ENCODE peak calls at places on chromosomes 6 and 20, in ten cellular contexts. One of them, this sample, is unnamed.

GRCh38 chr6:10266061-10266460 is 148.8 kb downstream of the TFAP2A start:
- DNase-seq in GM23338: no peak
- DNase-seq in epithelial cell of esophagus: peak; percentile 84
- DNase-seq in HFF-Myc: no peak
- DNase-seq in right lobe of liver: no peak
- DNase-seq in lower lobe of right lung: no peak
- DNase-seq in fibroblast of lung: peak; percentile 36
- DNase-seq in left ventricle myocardium inferior: no peak
- DNase-seq in IMR-90: no peak
- DNase-seq in HCT116: no peak
- DNase-seq in this sample: no peak

GRCh38 chr6:53300656-53301551 is 47.8 kb downstream of the ELOVL5 start:
- DNase-seq in left ventricle myocardium inferior: peak; percentile 24
- DNase-seq in right lobe of liver: no peak
- DNase-seq in lower lobe of right lung: peak; percentile 51
- DNase-seq in HCT116: no peak
- DNase-seq in IMR-90: no peak
- DNase-seq in HFF-Myc: no peak
- DNase-seq in fibroblast of lung: peak; percentile 82
- DNase-seq in GM23338: no peak
- DNase-seq in epithelial cell of esophagus: no peak
- DNase-seq in this sample: no peak

GRCh38 chr6:168022488-168023321 is 25.2 kb downstream of the KIF25 start:
- DNase-seq in left ventricle myocardium inferior: no peak
- DNase-seq in GM23338: no peak
- DNase-seq in lower lobe of right lung: no peak
- DNase-seq in IMR-90: no peak
- DNase-seq in fibroblast of lung: no peak
- DNase-seq in HCT116: no peak
- DNase-seq in epithelial cell of esophagus: no peak
- DNase-seq in HFF-Myc: no peak
- DNase-seq in right lobe of liver: no peak
- DNase-seq in this sample: no peak

GRCh38 chr6:39646751-39647420 is 78.3 kb downstream of the KIF6 start:
- DNase-seq in HFF-Myc: no peak
- DNase-seq in right lobe of liver: no peak
- DNase-seq in epithelial cell of esophagus: no peak
- DNase-seq in fibroblast of lung: no peak
- DNase-seq in HCT116: no peak
- DNase-seq in left ventricle myocardium inferior: no peak
- DNase-seq in GM23338: no peak
- DNase-seq in lower lobe of right lung: no peak
- DNase-seq in IMR-90: no peak
- DNase-seq in this sample: peak; percentile 3

GRCh38 chr6:42929928-42930360 is 664 bp downstream of the CNPY3 start:
- DNase-seq in IMR-90: peak; percentile 82
- DNase-seq in left ventricle myocardium inferior: no peak
- DNase-seq in lower lobe of right lung: peak; percentile 59
- DNase-seq in right lobe of liver: no peak
- DNase-seq in fibroblast of lung: peak; percentile 78
- DNase-seq in GM23338: no peak
- DNase-seq in HCT116: no peak
- DNase-seq in epithelial cell of esophagus: peak; percentile 70
- DNase-seq in HFF-Myc: peak; percentile 31
- DNase-seq in this sample: peak; percentile 80

GRCh38 chr6:19837511-19838441 is 606 bp downstream of the ID4 start:
- DNase-seq in right lobe of liver: peak; percentile 51
- DNase-seq in IMR-90: peak; percentile 38
- DNase-seq in HFF-Myc: no peak
- DNase-seq in fibroblast of lung: peak; percentile 64
- DNase-seq in epithelial cell of esophagus: peak; percentile 26
- DNase-seq in lower lobe of right lung: peak; percentile 64
- DNase-seq in GM23338: peak; percentile 62
- DNase-seq in HCT116: no peak
- DNase-seq in left ventricle myocardium inferior: peak; percentile 23
- DNase-seq in this sample: peak; percentile 46

GRCh38 chr6:67506352-67506751 is 1128.7 kb upstream of the ADGRB3 start:
- DNase-seq in left ventricle myocardium inferior: no peak
- DNase-seq in IMR-90: no peak
- DNase-seq in fibroblast of lung: no peak
- DNase-seq in epithelial cell of esophagus: no peak
- DNase-seq in right lobe of liver: no peak
- DNase-seq in GM23338: no peak
- DNase-seq in lower lobe of right lung: no peak
- DNase-seq in HFF-Myc: no peak
- DNase-seq in HCT116: no peak
- DNase-seq in this sample: no peak

GRCh38 chr6:57267586-57268293 is 45.6 kb upstream of the RAB23 start:
- DNase-seq in fibroblast of lung: peak; percentile 99
- DNase-seq in HFF-Myc: peak; percentile 97
- DNase-seq in right lobe of liver: no peak
- DNase-seq in IMR-90: peak; percentile 99
- DNase-seq in lower lobe of right lung: peak; percentile 51
- DNase-seq in GM23338: peak; percentile 81
- DNase-seq in epithelial cell of esophagus: peak; percentile 95
- DNase-seq in left ventricle myocardium inferior: no peak
- DNase-seq in HCT116: peak; percentile 68
- DNase-seq in this sample: peak; percentile 99

GRCh38 chr20:41152108-41152757 is 14.9 kb downstream of the PLCG1 start:
- DNase-seq in right lobe of liver: peak; percentile 13
- DNase-seq in left ventricle myocardium inferior: no peak
- DNase-seq in HCT116: no peak
- DNase-seq in epithelial cell of esophagus: no peak
- DNase-seq in GM23338: no peak
- DNase-seq in HFF-Myc: no peak
- DNase-seq in fibroblast of lung: no peak
- DNase-seq in IMR-90: no peak
- DNase-seq in lower lobe of right lung: no peak
- DNase-seq in this sample: no peak

GRCh38 chr6:82178084-82178758 is 69.3 kb downstream of the IBTK start:
- DNase-seq in fibroblast of lung: peak; percentile 40
- DNase-seq in GM23338: no peak
- DNase-seq in HCT116: no peak
- DNase-seq in HFF-Myc: peak; percentile 12
- DNase-seq in right lobe of liver: no peak
- DNase-seq in IMR-90: peak; percentile 55
- DNase-seq in lower lobe of right lung: no peak
- DNase-seq in left ventricle myocardium inferior: no peak
- DNase-seq in epithelial cell of esophagus: peak; percentile 39
- DNase-seq in this sample: peak; percentile 78

GRCh38 chr6:55794136-55794812 is 81.1 kb downstream of the BMP5 start:
- DNase-seq in left ventricle myocardium inferior: no peak
- DNase-seq in IMR-90: peak; percentile 70
- DNase-seq in fibroblast of lung: peak; percentile 78
- DNase-seq in GM23338: no peak
- DNase-seq in lower lobe of right lung: no peak
- DNase-seq in epithelial cell of esophagus: peak; percentile 65
- DNase-seq in right lobe of liver: no peak
- DNase-seq in HFF-Myc: peak; percentile 72
- DNase-seq in HCT116: no peak
- DNase-seq in this sample: peak; percentile 55

DNA sequence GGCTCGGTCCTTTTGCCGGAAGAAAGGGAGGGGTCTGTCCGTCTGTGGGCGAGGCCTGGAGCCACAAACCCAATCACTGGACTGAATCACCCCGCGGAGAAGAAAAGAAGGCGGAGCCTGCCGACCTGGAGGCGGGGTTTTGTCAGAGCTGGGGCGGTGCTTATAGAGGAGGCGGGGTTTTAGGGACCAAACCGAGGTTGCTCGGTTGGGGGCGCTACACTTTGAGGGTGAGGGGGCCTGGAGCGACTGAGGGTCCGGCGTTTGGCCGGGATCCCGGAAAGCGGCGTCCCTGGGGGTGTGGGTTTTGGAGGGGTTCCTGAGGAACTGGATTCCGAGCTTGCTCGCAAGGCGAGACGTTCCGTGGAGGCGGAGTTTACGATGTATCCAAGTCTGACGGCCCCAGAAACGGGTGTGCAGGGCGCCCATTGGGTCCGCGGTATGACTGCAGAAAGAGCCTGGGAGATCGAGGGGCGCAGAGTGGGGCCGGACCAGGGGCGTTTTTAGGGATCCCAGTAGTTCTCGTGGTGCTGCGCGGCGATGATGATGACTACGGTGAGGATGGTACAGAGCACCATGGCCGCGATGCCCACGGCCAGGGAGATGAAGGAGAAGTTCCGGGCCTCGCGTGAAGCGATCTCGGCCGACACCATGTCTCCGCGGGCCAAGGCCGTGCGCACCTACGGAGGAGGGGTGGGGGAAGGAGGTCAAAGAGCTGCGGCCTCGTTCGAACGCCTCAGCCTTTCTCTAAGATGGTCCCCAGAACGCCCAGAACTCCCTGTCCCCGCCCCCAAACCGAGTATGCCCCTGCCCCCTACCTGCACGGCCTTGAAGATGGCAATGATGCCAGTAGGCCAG is 2.8 kb downstream of the PRRT1 start:
- DNase-seq in HFF-Myc: no peak
- DNase-seq in lower lobe of right lung: peak; percentile 74
- DNase-seq in left ventricle myocardium inferior: no peak
- DNase-seq in GM23338: peak; percentile 96
- DNase-seq in HCT116: no peak
- DNase-seq in right lobe of liver: peak; percentile 68
- DNase-seq in epithelial cell of esophagus: peak; percentile 89
- DNase-seq in fibroblast of lung: peak; percentile 25
- DNase-seq in IMR-90: no peak
- DNase-seq in this sample: peak; percentile 78
- TF ChIP-seq CTCF in HFF-Myc: no peak
- TF ChIP-seq CTCF in lower lobe of right lung: peak; percentile 13
- TF ChIP-seq CTCF in left ventricle myocardium inferior: no peak
- TF ChIP-seq CTCF in GM23338: peak; percentile 71
- TF ChIP-seq CTCF in HCT116: no peak
- TF ChIP-seq CTCF in right lobe of liver: peak; percentile 3
- TF ChIP-seq CTCF in epithelial cell of esophagus: peak; percentile 55
- TF ChIP-seq CTCF in fibroblast of lung: no peak
- TF ChIP-seq CTCF in IMR-90: no peak
- TF ChIP-seq CTCF in this sample: peak; percentile 45

GRCh38 chr20:52978851-52979250 is 6.7 kb downstream of the TSHZ2 start:
- DNase-seq in GM23338: no peak
- DNase-seq in IMR-90: no peak
- DNase-seq in HFF-Myc: no peak
- DNase-seq in left ventricle myocardium inferior: no peak
- DNase-seq in fibroblast of lung: peak; percentile 81
- DNase-seq in right lobe of liver: no peak
- DNase-seq in HCT116: no peak
- DNase-seq in epithelial cell of esophagus: no peak
- DNase-seq in lower lobe of right lung: no peak
- DNase-seq in this sample: no peak
- H3K4me3 ChIP-seq in GM23338: no peak overlapping the region
- H3K4me3 ChIP-seq in IMR-90: no peak overlapping the region
- H3K4me3 ChIP-seq in HFF-Myc: no peak overlapping the region
- H3K4me3 ChIP-seq in left ventricle myocardium inferior: no peak overlapping the region
- H3K4me3 ChIP-seq in fibroblast of lung: no peak overlapping the region
- H3K4me3 ChIP-seq in right lobe of liver: no peak overlapping the region
- H3K4me3 ChIP-seq in HCT116: no peak overlapping the region
- H3K4me3 ChIP-seq in epithelial cell of esophagus: no peak overlapping the region
- H3K4me3 ChIP-seq in lower lobe of right lung: no peak overlapping the region
- H3K4me3 ChIP-seq in this sample: no peak overlapping the region

DNA sequence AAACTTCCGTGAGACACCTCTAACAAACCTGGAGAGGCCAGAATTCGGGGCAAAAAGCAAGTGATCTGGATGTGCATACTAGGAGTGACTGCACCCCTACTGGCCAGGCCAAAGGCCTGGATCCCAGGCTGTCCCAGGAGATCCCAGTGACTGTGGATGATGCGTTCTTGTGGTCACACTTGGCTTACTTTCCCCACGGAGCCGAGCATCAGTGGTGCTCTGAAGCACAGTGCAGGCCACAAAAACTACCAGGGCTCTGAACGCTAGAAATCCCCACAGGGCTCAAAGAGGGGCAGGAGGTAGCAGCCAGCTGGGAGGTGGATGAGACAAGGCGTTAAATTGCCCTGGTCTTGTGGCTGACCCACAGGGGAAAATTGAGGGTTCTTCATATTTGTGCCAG is 7.1 kb downstream of the TRIM26 start:
- DNase-seq in left ventricle myocardium inferior: no peak
- DNase-seq in right lobe of liver: no peak
- DNase-seq in epithelial cell of esophagus: no peak
- DNase-seq in IMR-90: peak; percentile 19
- DNase-seq in HFF-Myc: no peak
- DNase-seq in GM23338: no peak
- DNase-seq in HCT116: no peak
- DNase-seq in fibroblast of lung: peak; percentile 29
- DNase-seq in lower lobe of right lung: no peak
- DNase-seq in this sample: peak; percentile 27
- TF ChIP-seq CTCF in left ventricle myocardium inferior: no peak
- TF ChIP-seq CTCF in right lobe of liver: no peak
- TF ChIP-seq CTCF in epithelial cell of esophagus: no peak
- TF ChIP-seq CTCF in IMR-90: no peak
- TF ChIP-seq CTCF in HFF-Myc: no peak
- TF ChIP-seq CTCF in GM23338: no peak
- TF ChIP-seq CTCF in HCT116: no peak
- TF ChIP-seq CTCF in fibroblast of lung: no peak
- TF ChIP-seq CTCF in lower lobe of right lung: no peak
- TF ChIP-seq CTCF in this sample: no peak

GRCh38 chr6:165456327-165456726 is 146.9 kb upstream of the C6orf118 start:
- DNase-seq in right lobe of liver: no peak
- DNase-seq in GM23338: no peak
- DNase-seq in HFF-Myc: no peak
- DNase-seq in fibroblast of lung: no peak
- DNase-seq in epithelial cell of esophagus: no peak
- DNase-seq in lower lobe of right lung: no peak
- DNase-seq in HCT116: no peak
- DNase-seq in IMR-90: peak; percentile 29
- DNase-seq in left ventricle myocardium inferior: no peak
- DNase-seq in this sample: peak; percentile 64

GRCh38 chr6:165453395-165453794 is 144.0 kb upstream of the C6orf118 start:
- DNase-seq in left ventricle myocardium inferior: no peak
- DNase-seq in right lobe of liver: no peak
- DNase-seq in lower lobe of right lung: no peak
- DNase-seq in HFF-Myc: no peak
- DNase-seq in HCT116: no peak
- DNase-seq in IMR-90: no peak
- DNase-seq in epithelial cell of esophagus: no peak
- DNase-seq in fibroblast of lung: no peak
- DNase-seq in GM23338: no peak
- DNase-seq in this sample: no peak

GRCh38 chr6:165455488-165455887 is 146.1 kb upstream of the C6orf118 start:
- DNase-seq in HFF-Myc: no peak
- DNase-seq in IMR-90: no peak
- DNase-seq in GM23338: no peak
- DNase-seq in epithelial cell of esophagus: no peak
- DNase-seq in fibroblast of lung: no peak
- DNase-seq in left ventricle myocardium inferior: no peak
- DNase-seq in HCT116: no peak
- DNase-seq in lower lobe of right lung: no peak
- DNase-seq in right lobe of liver: no peak
- DNase-seq in this sample: no peak

GRCh38 chr6:165448210-165448609 is 138.8 kb upstream of the C6orf118 start:
- DNase-seq in fibroblast of lung: no peak
- DNase-seq in epithelial cell of esophagus: no peak
- DNase-seq in IMR-90: no peak
- DNase-seq in HFF-Myc: no peak
- DNase-seq in HCT116: no peak
- DNase-seq in right lobe of liver: no peak
- DNase-seq in lower lobe of right lung: no peak
- DNase-seq in GM23338: peak; percentile 65
- DNase-seq in left ventricle myocardium inferior: no peak
- DNase-seq in this sample: no peak

DNA sequence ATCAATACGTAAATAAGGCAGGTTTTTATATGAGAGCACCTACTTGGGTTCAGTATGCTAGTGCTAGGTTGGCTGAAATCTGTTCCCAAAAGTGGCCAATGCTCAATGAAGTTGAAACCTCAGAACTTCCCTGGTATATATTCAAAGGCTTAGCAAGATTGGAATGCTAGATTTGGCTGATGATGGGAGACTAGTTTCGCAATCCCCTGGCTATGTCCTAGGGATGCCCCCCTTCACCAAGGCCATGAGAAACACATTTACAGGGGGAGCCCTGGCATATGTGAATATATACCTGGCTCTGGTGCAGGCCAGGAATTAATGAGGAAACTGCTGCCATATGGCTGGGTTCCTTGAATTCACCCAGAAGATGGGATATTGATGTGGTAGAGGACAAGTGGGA is 142.4 kb upstream of the C6orf118 start:
- DNase-seq in HCT116: no peak
- DNase-seq in left ventricle myocardium inferior: no peak
- DNase-seq in lower lobe of right lung: no peak
- DNase-seq in HFF-Myc: no peak
- DNase-seq in fibroblast of lung: no peak
- DNase-seq in right lobe of liver: no peak
- DNase-seq in GM23338: no peak
- DNase-seq in IMR-90: no peak
- DNase-seq in epithelial cell of esophagus: no peak
- DNase-seq in this sample: no peak
- H3K4me3 ChIP-seq in HCT116: no peak overlapping the region
- H3K4me3 ChIP-seq in left ventricle myocardium inferior: no peak overlapping the region
- H3K4me3 ChIP-seq in lower lobe of right lung: no peak overlapping the region
- H3K4me3 ChIP-seq in HFF-Myc: no peak overlapping the region
- H3K4me3 ChIP-seq in fibroblast of lung: no peak overlapping the region
- H3K4me3 ChIP-seq in right lobe of liver: no peak overlapping the region
- H3K4me3 ChIP-seq in GM23338: no peak overlapping the region
- H3K4me3 ChIP-seq in IMR-90: no peak overlapping the region
- H3K4me3 ChIP-seq in epithelial cell of esophagus: no peak overlapping the region
- H3K4me3 ChIP-seq in this sample: no peak overlapping the region

This sample was measured in choroid plexus epithelial cell.